ENCODE peak calls at places on chromosomes 4 and X, in eight cellular contexts. T, F, U, D, X, H, Z and G are unnamed samples.

GRCh38 chr4:138576684-138577083 is 334.5 kb upstream of the SLC7A11 start:
- DNase-seq in D (peak; percentile 78), H (no peak), F (no peak), Z (peak; percentile 22), U (peak; percentile 16), T (peak; percentile 81), X (peak; percentile 22), G (no peak)

GRCh38 chr4:150297861-150298474 is 219.7 kb downstream of the DCLK2 start:
- DNase-seq in H (peak; percentile 40), D (peak; percentile 73), U (peak; percentile 49), Z (peak; percentile 13), X (peak; percentile 51), T (peak; percentile 70), F (no peak), G (peak; percentile 28)

GRCh38 chr4:120443111-120443510 is 376.5 kb upstream of the MAD2L1 start:
- DNase-seq in U (no peak), D (no peak), H (no peak), X (no peak), T (no peak), Z (no peak), F (no peak), G (no peak)

GRCh38 chrX:46559062-46559461 is 13.8 kb upstream of the ZNF674 start:
- DNase-seq in U (no peak), X (no peak), Z (no peak), T (no peak), D (no peak), F (no peak), H (no peak), G (no peak)

GRCh38 chr4:4225915-4226605 is 669 bp downstream of the OTOP1 start:
- DNase-seq in H (peak; percentile 36), U (no peak), Z (peak; percentile 27), X (no peak), T (peak; percentile 39), D (no peak), F (no peak), G (peak; percentile 32)

GRCh38 chr4:111934294-111934693 is 211.0 kb upstream of the FAM241A start:
- DNase-seq in T (peak; percentile 11), D (no peak), Z (no peak), U (no peak), X (no peak), F (no peak), H (no peak), G (no peak)

GRCh38 chr4:186845137-186845842 is 121.6 kb upstream of the FAT1 start:
- DNase-seq in F (no peak), U (peak; percentile 36), Z (peak; percentile 74), D (no peak), T (no peak), X (no peak), H (no peak), G (no peak)

GRCh38 chr4:2061208-2062131 is 2.3 kb downstream of the NAT8L start:
- DNase-seq in U (no peak), Z (no peak), F (no peak), H (no peak), D (no peak), T (no peak), X (no peak), G (no peak)

GRCh38 chrX:47500541-47500940 is 17.5 kb upstream of the ZNF41 start:
- DNase-seq in Z (no peak), U (no peak), F (no peak), T (no peak), X (no peak), D (no peak), H (no peak), G (no peak)

GRCh38 chr4:162793571-162793970 is 373.1 kb downstream of the NAF1 start:
- DNase-seq in Z (no peak), U (no peak), X (no peak), T (no peak), F (no peak), H (no peak), D (no peak), G (no peak)

GRCh38 chrX:68183612-68184214 is 249.6 kb downstream of the OPHN1 start:
- DNase-seq in D (peak; percentile 54), X (peak; percentile 1), Z (peak; percentile 15), U (no peak), F (no peak), T (peak; percentile 65), H (no peak), G (peak; percentile 54)

GRCh38 chrX:68895339-68896250 is 66.8 kb downstream of the EFNB1 start:
- DNase-seq in D (peak; percentile 72), Z (no peak), X (no peak), F (no peak), U (no peak), T (no peak), H (no peak), G (no peak)

GRCh38 chr4:44320833-44321232 is 127.8 kb downstream of the KCTD8 start:
- DNase-seq in F (no peak), D (no peak), Z (no peak), T (no peak), H (no peak), X (no peak), U (no peak), G (no peak)